ENCODE peak calls at places on chromosomes 6 and 20, in seven cellular contexts. M, G, W, C, Z, S and D are unnamed samples.

GRCh38 chr20:12255571-12255970 is 337.9 kb downstream of the BTBD3 start:
- DNase-seq in S (no peak), W (no peak), Z (no peak), G (no peak), C (no peak), M (peak), D (no peak)

GRCh38 chr20:3572151-3572550 is 91.0 kb downstream of the GFRA4 start:
- DNase-seq in C (no peak), M (peak), W (no peak), Z (no peak), S (no peak), G (peak), D (no peak)

GRCh38 chr20:3454821-3455220 is 16.0 kb upstream of the ATRN start:
- DNase-seq in S (no peak), W (no peak), M (no peak), C (no peak), G (no peak), Z (no peak), D (no peak)

GRCh38 chr20:31862506-31862905 is 7.8 kb downstream of the DUSP15 start:
- DNase-seq in M (no peak), S (no peak), C (no peak), W (no peak), Z (no peak), G (no peak), D (no peak)

GRCh38 chr6:33187809-33188208 is 4.5 kb downstream of the COL11A2 start:
- DNase-seq in C (no peak), Z (no peak), W (no peak), S (no peak), M (no peak), G (no peak), D (no peak)

GRCh38 chr20:40628877-40629276 is 60.2 kb downstream of the MAFB start:
- DNase-seq in S (no peak), G (no peak), M (no peak), C (no peak), Z (no peak), W (no peak), D (no peak)

GRCh38 chr6:104642871-104643270 is 216.8 kb downstream of the HACE1 start:
- DNase-seq in G (no peak), Z (no peak), S (no peak), W (no peak), M (peak), C (no peak), D (no peak)

GRCh38 chr6:121382467-121383121 is 48.3 kb upstream of the TBC1D32 start:
- DNase-seq in G (no peak), Z (no peak), M (peak), S (no peak), C (no peak), W (no peak), D (no peak)

GRCh38 chr20:3590164-3590563 is 73.0 kb downstream of the GFRA4 start:
- DNase-seq in M (no peak), C (no peak), G (no peak), W (no peak), S (no peak), Z (no peak), D (no peak)

GRCh38 chr6:35589904-35590303 is 77.2 kb upstream of the TULP1 start:
- DNase-seq in G (no peak), S (no peak), Z (no peak), M (no peak), W (no peak), C (no peak), D (no peak)
- TF ChIP-seq CTCF in G (no peak), S (no peak), Z (no peak), M (no peak), W (no peak), C (no peak), D (no peak)

GRCh38 chr6:89237158-89237557 is 20.0 kb upstream of the GABRR1 start:
- DNase-seq in Z (no peak), S (no peak), C (no peak), W (no peak), M (no peak), G (no peak), D (no peak)

GRCh38 chr6:89243331-89243629 is 26.1 kb upstream of the GABRR1 start:
- DNase-seq in M (peak), G (no peak), Z (no peak), W (no peak), S (no peak), C (no peak), D (no peak)

GRCh38 chr6:89244237-89244985 is 27.3 kb upstream of the GABRR1 start:
- DNase-seq in S (no peak), C (no peak), M (no peak), G (no peak), W (no peak), Z (no peak), D (no peak)

GRCh38 chr6:89242574-89243330 is 25.6 kb upstream of the GABRR1 start:
- DNase-seq in Z (no peak), S (no peak), M (peak), W (no peak), C (no peak), G (peak), D (no peak)

DNA sequence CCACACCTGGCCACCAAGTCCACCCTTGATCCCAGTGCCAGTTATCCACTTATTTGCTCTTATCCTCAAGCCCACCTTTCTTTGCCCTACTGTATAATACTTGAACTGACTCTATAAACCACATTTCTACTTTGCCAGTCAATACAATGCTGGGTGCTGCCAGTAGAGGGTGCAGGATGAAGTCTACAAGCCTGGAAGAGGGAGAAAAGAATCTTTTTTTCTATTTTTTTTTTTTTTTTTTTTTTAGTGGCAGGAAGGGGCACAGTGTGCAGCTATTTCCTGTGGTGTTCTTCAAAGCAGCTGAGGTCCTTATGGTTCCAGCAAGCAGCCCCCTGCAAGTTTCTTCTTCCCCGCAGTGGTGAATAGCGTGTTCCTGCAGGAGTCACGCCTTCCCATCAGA is 22.2 kb upstream of the GABRR1 start:
- DNase-seq in W (no peak), Z (no peak), C (no peak), G (no peak), M (peak), S (no peak), D (no peak)
- TF ChIP-seq CTCF in W (peak), Z (peak), C (no peak), G (peak), M (peak), S (no peak), D (peak)

DNA sequence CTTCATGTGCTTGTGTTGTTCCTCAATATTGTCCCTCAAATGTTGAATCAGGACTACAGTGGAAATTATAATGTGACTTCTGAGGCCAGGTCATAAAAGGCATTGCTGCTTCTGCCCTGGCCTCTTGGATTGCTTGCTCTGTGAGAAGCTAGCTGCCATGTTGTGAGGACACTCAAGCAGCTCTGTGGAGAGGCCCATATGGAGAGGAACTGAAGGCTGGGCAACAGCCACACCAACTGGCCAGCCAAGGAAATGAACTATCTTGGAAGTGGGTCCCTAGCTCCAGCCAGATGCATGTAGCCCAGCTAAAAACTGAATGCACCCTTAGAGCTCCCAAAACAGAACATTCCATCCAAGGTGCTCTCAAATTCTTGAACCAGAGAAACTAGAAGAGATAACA is 282.6 kb downstream of the BMP7 start:
- DNase-seq in C (no peak), G (no peak), W (no peak), M (no peak), S (no peak), Z (no peak), D (no peak)
- TF ChIP-seq CTCF in C (no peak), G (no peak), W (no peak), M (no peak), S (no peak), Z (no peak), D (no peak)

GRCh38 chr6:169253745-169254238 is at the start of gene THBS2:
- DNase-seq in S (no peak), Z (peak), W (peak), G (peak), C (peak), M (peak), D (no peak)
- TF ChIP-seq CTCF in S (no peak), Z (no peak), W (no peak), G (no peak), C (no peak), M (no peak), D (no peak)

GRCh38 chr6:42963855-42964605 is 3.5 kb downstream of the GNMT start:
- DNase-seq in S (no peak), W (no peak), Z (no peak), M (peak), C (no peak), G (peak), D (no peak)
- TF ChIP-seq CTCF in S (no peak), W (peak), Z (no peak), M (peak), C (no peak), G (peak), D (peak)

DNA sequence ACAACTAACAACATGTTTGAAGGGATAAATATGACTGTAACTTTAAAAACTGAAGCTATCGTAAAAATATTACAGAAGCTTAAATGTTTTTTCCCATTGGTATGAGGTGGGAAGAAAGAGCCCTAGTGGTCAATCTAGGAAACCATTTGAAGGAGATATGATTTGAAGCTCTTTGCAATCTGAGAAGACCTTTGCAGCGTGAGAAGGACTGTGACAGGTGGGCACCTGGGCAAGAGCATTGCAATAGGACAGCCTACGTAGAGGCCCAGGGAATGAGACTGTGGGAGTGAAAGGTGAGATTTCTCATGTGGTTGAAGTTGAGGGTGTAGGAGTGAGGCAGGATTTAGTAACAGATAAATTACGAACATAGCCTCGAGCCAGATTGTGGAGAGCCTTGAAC is 108.0 kb upstream of the PDE7B start:
- DNase-seq in Z (no peak), S (no peak), M (no peak), G (no peak), W (no peak), C (no peak), D (no peak)
- TF ChIP-seq CTCF in Z (no peak), S (no peak), M (no peak), G (no peak), W (no peak), C (no peak), D (no peak)

DNA sequence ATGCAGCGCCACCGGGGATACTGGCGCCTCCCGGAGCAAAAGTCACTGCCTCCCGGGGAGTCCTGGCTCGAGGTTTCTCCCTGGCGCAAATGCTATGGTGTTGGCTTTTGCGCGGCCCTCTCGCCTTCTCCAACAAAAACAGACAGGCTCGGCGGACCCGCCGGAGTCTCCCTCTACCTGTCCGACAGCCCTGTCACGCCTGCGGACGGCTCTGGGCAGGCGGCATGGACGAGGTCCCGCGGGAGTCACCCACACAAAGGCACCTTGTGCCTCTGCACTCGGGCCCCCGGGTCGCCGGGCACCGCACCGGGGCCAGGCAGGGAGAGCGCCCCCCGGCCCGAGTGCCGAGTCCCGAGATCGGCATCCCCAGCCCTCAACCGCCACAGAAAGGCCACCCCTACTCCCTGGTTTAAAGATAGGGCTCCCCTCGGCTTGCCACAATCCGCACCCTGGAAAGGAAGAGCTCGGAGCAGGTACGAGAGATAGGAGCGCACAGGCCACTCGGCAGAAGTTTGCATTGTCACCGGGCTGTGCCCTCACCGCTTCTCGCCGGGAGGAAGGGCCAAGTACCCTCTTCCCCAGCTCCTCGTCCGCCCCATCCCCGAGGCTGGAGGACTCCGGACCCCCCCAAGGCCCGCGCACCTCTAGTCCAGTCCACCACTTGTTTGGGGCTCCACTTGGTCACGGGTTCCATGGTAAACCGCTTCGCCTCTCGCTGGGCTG is 903 bp downstream of the CNKSR3 start:
- DNase-seq in C (peak), S (peak), G (no peak), W (no peak), M (peak), Z (peak), D (peak)
- TF ChIP-seq CTCF in C (no peak), S (no peak), G (no peak), W (no peak), M (no peak), Z (no peak), D (no peak)

GRCh38 chr6:73739097-73739496 is 43.1 kb downstream of the CD109 start:
- DNase-seq in Z (no peak), C (no peak), M (peak), G (peak), W (peak), S (no peak), D (no peak)
- TF ChIP-seq CTCF in Z (peak), C (peak), M (peak), G (peak), W (peak), S (peak), D (peak)

GRCh38 chr20:4836935-4837334 is 115.2 kb downstream of the PRND start:
- DNase-seq in M (no peak), C (peak), Z (no peak), W (no peak), S (no peak), G (no peak), D (no peak)
- TF ChIP-seq CTCF in M (no peak), C (no peak), Z (no peak), W (no peak), S (no peak), G (no peak), D (no peak)

GRCh38 chr20:4729265-4729664 is 7.6 kb downstream of the PRND start:
- DNase-seq in S (no peak), M (peak), C (no peak), Z (no peak), G (no peak), W (no peak), D (no peak)

GRCh38 chr20:4724459-4725262 is 3.0 kb downstream of the PRND start:
- DNase-seq in W (no peak), S (no peak), C (no peak), Z (no peak), M (no peak), G (no peak), D (no peak)

GRCh38 chr20:4725263-4725550 is 3.5 kb downstream of the PRND start:
- DNase-seq in Z (no peak), W (no peak), M (no peak), G (no peak), C (no peak), S (no peak), D (no peak)

GRCh38 chr20:4728121-4728520 is 6.4 kb downstream of the PRND start:
- DNase-seq in S (no peak), W (no peak), M (peak), C (no peak), Z (no peak), G (peak), D (no peak)

DNA sequence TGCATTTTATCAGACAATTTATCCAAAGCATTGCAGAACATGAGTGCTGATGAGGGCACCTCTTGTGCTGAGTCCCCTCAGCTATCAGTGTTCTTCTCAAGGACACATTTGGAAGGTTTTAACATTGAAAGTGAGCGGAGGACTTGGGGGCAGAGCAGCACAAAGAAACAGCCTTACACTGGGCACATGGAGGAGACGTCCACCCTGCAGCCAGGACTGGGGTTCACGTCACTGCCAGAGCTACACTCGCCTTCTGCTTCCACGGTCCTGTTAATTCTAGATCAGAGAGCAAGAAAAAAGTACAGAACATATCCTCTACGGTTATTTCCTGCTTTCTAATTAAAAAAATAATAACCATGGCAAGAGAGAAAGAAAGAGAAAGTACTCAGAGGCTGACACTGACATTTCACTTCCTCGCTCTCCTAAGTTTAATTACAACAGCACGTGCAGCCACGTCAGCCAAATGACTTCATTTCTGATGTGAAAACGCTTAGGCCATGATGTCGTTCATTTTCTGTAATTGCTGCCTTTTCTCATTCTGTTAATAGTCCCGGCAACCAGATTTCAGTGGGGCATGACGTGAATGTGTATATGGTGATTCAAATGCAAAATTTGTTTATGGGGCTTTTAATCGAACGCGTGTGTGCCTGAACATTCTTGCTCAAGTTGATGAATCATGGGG is 5.1 kb downstream of the PRND start:
- DNase-seq in G (peak), Z (no peak), C (no peak), M (peak), S (no peak), W (peak), D (no peak)
- TF ChIP-seq CTCF in G (no peak), Z (no peak), C (no peak), M (no peak), S (no peak), W (no peak), D (no peak)